ENCODE peak calls at places on chromosomes 7 and 10, in four cellular contexts. One of them, this sample, is unnamed.

GRCh38 chr7:146096994-146097393 is 19.6 kb upstream of the CNTNAP2 start:
- DNase-seq in GM12878: no peak
- DNase-seq in SK-N-SH: peak; percentile 55
- DNase-seq in A549: no peak
- DNase-seq in this sample: no peak

GRCh38 chr10:10869592-10869991 is 148.1 kb upstream of the CELF2 start:
- DNase-seq in GM12878: peak; percentile 31
- DNase-seq in SK-N-SH: no peak
- DNase-seq in A549: no peak
- DNase-seq in this sample: no peak

GRCh38 chr7:33459340-33459751 is 330.0 kb downstream of the BBS9 start:
- DNase-seq in SK-N-SH: peak; percentile 27
- DNase-seq in A549: peak; percentile 65
- DNase-seq in GM12878: no peak
- DNase-seq in this sample: peak; percentile 41

GRCh38 chr7:18352339-18353255 is 143.0 kb upstream of the HDAC9 start:
- DNase-seq in SK-N-SH: peak; percentile 59
- DNase-seq in A549: peak; percentile 52
- DNase-seq in GM12878: no peak
- DNase-seq in this sample: peak; percentile 5

GRCh38 chr7:151310578-151310977 is 31.0 kb upstream of the NUB1 start:
- DNase-seq in A549: peak; percentile 46
- DNase-seq in SK-N-SH: peak; percentile 65
- DNase-seq in GM12878: no peak
- DNase-seq in this sample: peak; percentile 62

GRCh38 chr10:30630571-30630970 is 1.0 kb upstream of the LYZL2 start:
- DNase-seq in GM12878: no peak
- DNase-seq in SK-N-SH: no peak
- DNase-seq in A549: no peak
- DNase-seq in this sample: no peak

GRCh38 chr7:132053871-132054270 is 497.4 kb upstream of the PODXL start:
- DNase-seq in A549: no peak
- DNase-seq in SK-N-SH: no peak
- DNase-seq in GM12878: no peak
- DNase-seq in this sample: no peak

GRCh38 chr7:130133029-130133774 is 62.9 kb downstream of the KLHDC10 start:
- DNase-seq in GM12878: no peak
- DNase-seq in A549: no peak
- DNase-seq in SK-N-SH: no peak
- DNase-seq in this sample: no peak

GRCh38 chr7:120043250-120043649 is 229.7 kb upstream of the KCND2 start:
- DNase-seq in SK-N-SH: no peak
- DNase-seq in A549: no peak
- DNase-seq in GM12878: no peak
- DNase-seq in this sample: no peak

GRCh38 chr7:132869166-132869861 is 212.6 kb downstream of the CHCHD3 start:
- DNase-seq in SK-N-SH: no peak
- DNase-seq in A549: no peak
- DNase-seq in GM12878: no peak
- DNase-seq in this sample: no peak

GRCh38 chr7:157016352-157017041 is 6.0 kb upstream of the MNX1 start:
- DNase-seq in SK-N-SH: peak; percentile 33
- DNase-seq in A549: no peak
- DNase-seq in GM12878: peak; percentile 72
- DNase-seq in this sample: no peak

GRCh38 chr10:97687785-97688781 is 1.0 kb upstream of the AVPI1 start:
- DNase-seq in GM12878: no peak
- DNase-seq in A549: peak; percentile 84
- DNase-seq in SK-N-SH: no peak
- DNase-seq in this sample: peak; percentile 66

GRCh38 chr7:46285856-46286255 is 364.8 kb upstream of the IGFBP3 start:
- DNase-seq in GM12878: no peak
- DNase-seq in A549: no peak
- DNase-seq in SK-N-SH: no peak
- DNase-seq in this sample: no peak

GRCh38 chr7:112699725-112700513 is 90.3 kb downstream of the TMEM168 start:
- DNase-seq in A549: no peak
- DNase-seq in GM12878: no peak
- DNase-seq in SK-N-SH: no peak
- DNase-seq in this sample: no peak

GRCh38 chr7:112781558-112781957 is 8.6 kb downstream of the TMEM168 start:
- DNase-seq in SK-N-SH: no peak
- DNase-seq in GM12878: no peak
- DNase-seq in A549: no peak
- DNase-seq in this sample: no peak

GRCh38 chr7:91512958-91513357 is 248.7 kb downstream of the FZD1 start:
- DNase-seq in SK-N-SH: peak; percentile 12
- DNase-seq in GM12878: no peak
- DNase-seq in A549: peak; percentile 9
- DNase-seq in this sample: no peak

GRCh38 chr10:130200156-130201042 is 64.2 kb downstream of the GLRX3 start:
- DNase-seq in SK-N-SH: no peak
- DNase-seq in GM12878: no peak
- DNase-seq in A549: no peak
- DNase-seq in this sample: peak; percentile 13

GRCh38 chr10:43172645-43173044 is 34.4 kb downstream of the CSGALNACT2 start:
- DNase-seq in GM12878: no peak
- DNase-seq in A549: no peak
- DNase-seq in SK-N-SH: no peak
- DNase-seq in this sample: no peak

GRCh38 chr7:42495251-42495650 is 258.2 kb upstream of the GLI3 start:
- DNase-seq in SK-N-SH: no peak
- DNase-seq in GM12878: no peak
- DNase-seq in A549: no peak
- DNase-seq in this sample: no peak

GRCh38 chr10:49518982-49519578 is 19.8 kb downstream of the ERCC6 start:
- DNase-seq in SK-N-SH: peak; percentile 67
- DNase-seq in GM12878: no peak
- DNase-seq in A549: peak; percentile 50
- DNase-seq in this sample: peak; percentile 36

GRCh38 chr7:128094111-128094570 is 62.9 kb upstream of the LRRC4 start:
- DNase-seq in GM12878: no peak
- DNase-seq in A549: no peak
- DNase-seq in SK-N-SH: no peak
- DNase-seq in this sample: no peak

GRCh38 chr10:99369551-99369950 is 40.4 kb downstream of the CNNM1 start:
- DNase-seq in SK-N-SH: no peak
- DNase-seq in GM12878: no peak
- DNase-seq in A549: no peak
- DNase-seq in this sample: no peak

GRCh38 chr7:143120696-143121405 is 11.0 kb upstream of the PIP start:
- DNase-seq in SK-N-SH: no peak
- DNase-seq in GM12878: no peak
- DNase-seq in A549: peak; percentile 25
- DNase-seq in this sample: no peak

GRCh38 chr7:156842317-156842716 is 50.7 kb downstream of the LMBR1 start:
- DNase-seq in SK-N-SH: no peak
- DNase-seq in A549: no peak
- DNase-seq in GM12878: no peak
- DNase-seq in this sample: no peak

GRCh38 chr10:24383681-24384106 is 174.8 kb downstream of the KIAA1217 start:
- DNase-seq in A549: peak; percentile 84
- DNase-seq in GM12878: peak; percentile 86
- DNase-seq in SK-N-SH: peak; percentile 60
- DNase-seq in this sample: peak; percentile 63
- TF ChIP-seq PBX3 in A549: no peak
- TF ChIP-seq PBX3 in GM12878: no peak
- TF ChIP-seq PBX3 in SK-N-SH: peak; percentile 19
- TF ChIP-seq PBX3 in this sample: no peak

GRCh38 chr7:23469961-23470250 is 385 bp downstream of the IGF2BP3 start:
- DNase-seq in A549: peak; percentile 36
- DNase-seq in SK-N-SH: no peak
- DNase-seq in GM12878: no peak
- DNase-seq in this sample: no peak

GRCh38 chr7:23468721-23469149 is 1.6 kb downstream of the IGF2BP3 start:
- DNase-seq in GM12878: no peak
- DNase-seq in SK-N-SH: peak; percentile 68
- DNase-seq in A549: no peak
- DNase-seq in this sample: no peak

GRCh38 chr7:23467281-23467680 is 3.0 kb downstream of the IGF2BP3 start:
- DNase-seq in GM12878: no peak
- DNase-seq in A549: no peak
- DNase-seq in SK-N-SH: peak; percentile 39
- DNase-seq in this sample: no peak

GRCh38 chr7:23469150-23469960 is 936 bp downstream of the IGF2BP3 start:
- DNase-seq in GM12878: no peak
- DNase-seq in A549: peak; percentile 36
- DNase-seq in SK-N-SH: peak; percentile 84
- DNase-seq in this sample: no peak

GRCh38 chr7:23467731-23468720 is 2.3 kb downstream of the IGF2BP3 start:
- DNase-seq in GM12878: no peak
- DNase-seq in SK-N-SH: peak; percentile 48
- DNase-seq in A549: peak; percentile 62
- DNase-seq in this sample: peak; percentile 56
- TF ChIP-seq PBX3 in GM12878: no peak
- TF ChIP-seq PBX3 in SK-N-SH: no peak
- TF ChIP-seq PBX3 in A549: no peak
- TF ChIP-seq PBX3 in this sample: no peak

DNA sequence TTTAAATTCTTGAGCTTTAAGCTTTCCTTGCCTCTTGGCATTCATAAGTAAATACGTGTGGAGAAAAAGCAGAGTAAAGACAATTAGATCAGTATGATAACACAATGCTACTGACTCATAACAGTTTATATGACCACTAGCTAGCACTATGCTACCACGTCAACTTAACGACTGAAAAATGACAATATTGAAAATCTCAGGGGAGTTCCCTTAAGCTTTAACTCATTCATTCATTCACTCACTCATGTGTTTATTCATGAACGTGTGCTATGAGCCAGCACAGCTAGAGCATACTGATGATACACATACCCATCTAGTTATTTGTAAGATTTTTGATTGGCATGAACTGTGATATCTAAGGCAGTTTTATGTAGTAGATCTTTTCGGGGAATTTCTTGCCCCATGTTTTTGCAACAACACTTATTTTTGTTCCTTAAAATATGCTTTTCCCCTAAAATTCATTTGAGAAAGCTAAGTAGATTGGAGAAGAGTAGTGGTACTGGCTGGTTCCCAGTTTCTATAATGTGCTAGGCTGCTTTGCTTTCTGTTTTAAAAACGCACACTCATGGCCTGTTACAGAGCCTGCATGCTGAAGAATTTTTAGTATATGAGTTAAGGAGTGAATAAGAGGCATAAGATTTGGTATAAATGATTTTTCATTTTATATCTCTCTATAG is 57.4 kb upstream of the ACBD5 start:
- DNase-seq in A549: no peak
- DNase-seq in GM12878: no peak
- DNase-seq in SK-N-SH: no peak
- DNase-seq in this sample: no peak
- TF ChIP-seq PBX3 in A549: no peak
- TF ChIP-seq PBX3 in GM12878: no peak
- TF ChIP-seq PBX3 in SK-N-SH: no peak
- TF ChIP-seq PBX3 in this sample: no peak

DNA sequence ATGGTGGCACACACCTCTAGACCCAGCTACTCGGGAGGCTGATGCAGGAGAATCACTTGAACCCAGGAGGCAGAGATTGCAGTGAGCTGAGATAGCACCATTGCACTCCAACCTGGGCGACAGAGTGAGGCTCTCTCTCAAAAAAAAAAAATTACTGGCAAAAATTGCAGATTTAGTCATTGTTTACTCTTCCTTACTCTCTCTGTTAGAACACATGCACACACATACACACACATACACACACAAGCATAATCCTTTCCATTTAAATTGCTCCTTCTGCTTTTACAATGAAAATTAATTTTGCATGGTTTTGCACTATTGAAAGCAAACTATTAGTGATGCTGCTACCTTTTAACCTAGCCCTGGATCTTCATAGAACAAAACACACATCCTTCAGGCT is 15.4 kb upstream of the UCN3 start:
- DNase-seq in SK-N-SH: no peak
- DNase-seq in GM12878: no peak
- DNase-seq in A549: no peak
- DNase-seq in this sample: no peak
- TF ChIP-seq PBX3 in SK-N-SH: no peak
- TF ChIP-seq PBX3 in GM12878: no peak
- TF ChIP-seq PBX3 in A549: no peak
- TF ChIP-seq PBX3 in this sample: no peak

This sample was measured in HepG2.